ENCODE peak calls at places on chromosomes 13 and 19, in nine cellular contexts. One of them, this sample, is unnamed.

GRCh38 chr13:37716796-37717195 is 118.2 kb upstream of the POSTN start:
- DNase-seq in T-helper 9 cell: no peak
- DNase-seq in stimulated activated CD4-positive, alpha-beta T cell treated with anti-CD3 and anti-CD28 coated beads, Interleukin-4, amount 100 ng/mL, for 24 hours: no peak
- DNase-seq in NCI-H748 treated with DMSO at 0.1 percent for 48 hours: no peak
- DNase-seq in natural killer cell treated with Interleukin-12 subunit alpha and Interleukin-12 subunit beta and Interleukin-15 and Interleukin-18, amount 100 ng/mL, for 72 hours: no peak
- DNase-seq in cardiac fibroblast: peak; percentile 12
- DNase-seq in epithelial cell of prostate: no peak
- DNase-seq in activated T-cell treated with anti-CD3 and anti-CD28 coated beads, Interleukin-2, amount 50 U/mL, for 4 hours: no peak
- DNase-seq in neural crest cell: no peak
- DNase-seq in this sample: no peak

GRCh38 chr19:13561461-13561860 is 55.2 kb upstream of the CACNA1A start:
- DNase-seq in T-helper 9 cell: no peak
- DNase-seq in stimulated activated CD4-positive, alpha-beta T cell treated with anti-CD3 and anti-CD28 coated beads, Interleukin-4, amount 100 ng/mL, for 24 hours: no peak
- DNase-seq in NCI-H748 treated with DMSO at 0.1 percent for 48 hours: no peak
- DNase-seq in natural killer cell treated with Interleukin-12 subunit alpha and Interleukin-12 subunit beta and Interleukin-15 and Interleukin-18, amount 100 ng/mL, for 72 hours: no peak
- DNase-seq in cardiac fibroblast: no peak
- DNase-seq in epithelial cell of prostate: no peak
- DNase-seq in activated T-cell treated with anti-CD3 and anti-CD28 coated beads, Interleukin-2, amount 50 U/mL, for 4 hours: no peak
- DNase-seq in neural crest cell: no peak
- DNase-seq in this sample: no peak

GRCh38 chr19:32241957-32242710 is 103.3 kb upstream of the ZNF507 start:
- DNase-seq in T-helper 9 cell: no peak
- DNase-seq in stimulated activated CD4-positive, alpha-beta T cell treated with anti-CD3 and anti-CD28 coated beads, Interleukin-4, amount 100 ng/mL, for 24 hours: no peak
- DNase-seq in NCI-H748 treated with DMSO at 0.1 percent for 48 hours: no peak
- DNase-seq in natural killer cell treated with Interleukin-12 subunit alpha and Interleukin-12 subunit beta and Interleukin-15 and Interleukin-18, amount 100 ng/mL, for 72 hours: no peak
- DNase-seq in cardiac fibroblast: no peak
- DNase-seq in epithelial cell of prostate: no peak
- DNase-seq in activated T-cell treated with anti-CD3 and anti-CD28 coated beads, Interleukin-2, amount 50 U/mL, for 4 hours: no peak
- DNase-seq in neural crest cell: no peak
- DNase-seq in this sample: no peak

GRCh38 chr19:16143399-16144215 is at the start of gene HSH2D:
- DNase-seq in T-helper 9 cell: peak; percentile 66
- DNase-seq in stimulated activated CD4-positive, alpha-beta T cell treated with anti-CD3 and anti-CD28 coated beads, Interleukin-4, amount 100 ng/mL, for 24 hours: peak; percentile 73
- DNase-seq in NCI-H748 treated with DMSO at 0.1 percent for 48 hours: no peak
- DNase-seq in natural killer cell treated with Interleukin-12 subunit alpha and Interleukin-12 subunit beta and Interleukin-15 and Interleukin-18, amount 100 ng/mL, for 72 hours: peak; percentile 83
- DNase-seq in cardiac fibroblast: no peak
- DNase-seq in epithelial cell of prostate: peak; percentile 81
- DNase-seq in activated T-cell treated with anti-CD3 and anti-CD28 coated beads, Interleukin-2, amount 50 U/mL, for 4 hours: peak; percentile 71
- DNase-seq in neural crest cell: no peak
- DNase-seq in this sample: no peak

GRCh38 chr13:23610966-23611486 is 40.8 kb downstream of the TNFRSF19 start:
- DNase-seq in T-helper 9 cell: no peak
- DNase-seq in stimulated activated CD4-positive, alpha-beta T cell treated with anti-CD3 and anti-CD28 coated beads, Interleukin-4, amount 100 ng/mL, for 24 hours: no peak
- DNase-seq in NCI-H748 treated with DMSO at 0.1 percent for 48 hours: no peak
- DNase-seq in natural killer cell treated with Interleukin-12 subunit alpha and Interleukin-12 subunit beta and Interleukin-15 and Interleukin-18, amount 100 ng/mL, for 72 hours: no peak
- DNase-seq in cardiac fibroblast: peak; percentile 78
- DNase-seq in epithelial cell of prostate: no peak
- DNase-seq in activated T-cell treated with anti-CD3 and anti-CD28 coated beads, Interleukin-2, amount 50 U/mL, for 4 hours: no peak
- DNase-seq in neural crest cell: no peak
- DNase-seq in this sample: no peak

GRCh38 chr13:41955605-41956004 is 5.3 kb downstream of the VWA8 start:
- DNase-seq in T-helper 9 cell: no peak
- DNase-seq in stimulated activated CD4-positive, alpha-beta T cell treated with anti-CD3 and anti-CD28 coated beads, Interleukin-4, amount 100 ng/mL, for 24 hours: no peak
- DNase-seq in NCI-H748 treated with DMSO at 0.1 percent for 48 hours: no peak
- DNase-seq in natural killer cell treated with Interleukin-12 subunit alpha and Interleukin-12 subunit beta and Interleukin-15 and Interleukin-18, amount 100 ng/mL, for 72 hours: no peak
- DNase-seq in cardiac fibroblast: no peak
- DNase-seq in epithelial cell of prostate: no peak
- DNase-seq in activated T-cell treated with anti-CD3 and anti-CD28 coated beads, Interleukin-2, amount 50 U/mL, for 4 hours: no peak
- DNase-seq in neural crest cell: no peak
- DNase-seq in this sample: no peak

GRCh38 chr19:14661372-14661924 is 13.2 kb downstream of the ADGRE3 start:
- DNase-seq in T-helper 9 cell: no peak
- DNase-seq in stimulated activated CD4-positive, alpha-beta T cell treated with anti-CD3 and anti-CD28 coated beads, Interleukin-4, amount 100 ng/mL, for 24 hours: no peak
- DNase-seq in NCI-H748 treated with DMSO at 0.1 percent for 48 hours: no peak
- DNase-seq in natural killer cell treated with Interleukin-12 subunit alpha and Interleukin-12 subunit beta and Interleukin-15 and Interleukin-18, amount 100 ng/mL, for 72 hours: no peak
- DNase-seq in cardiac fibroblast: no peak
- DNase-seq in epithelial cell of prostate: no peak
- DNase-seq in activated T-cell treated with anti-CD3 and anti-CD28 coated beads, Interleukin-2, amount 50 U/mL, for 4 hours: no peak
- DNase-seq in neural crest cell: no peak
- DNase-seq in this sample: no peak

GRCh38 chr13:46866150-46866549 is 30.7 kb downstream of the HTR2A start:
- DNase-seq in T-helper 9 cell: no peak
- DNase-seq in stimulated activated CD4-positive, alpha-beta T cell treated with anti-CD3 and anti-CD28 coated beads, Interleukin-4, amount 100 ng/mL, for 24 hours: no peak
- DNase-seq in NCI-H748 treated with DMSO at 0.1 percent for 48 hours: no peak
- DNase-seq in natural killer cell treated with Interleukin-12 subunit alpha and Interleukin-12 subunit beta and Interleukin-15 and Interleukin-18, amount 100 ng/mL, for 72 hours: peak; percentile 61
- DNase-seq in cardiac fibroblast: peak; percentile 80
- DNase-seq in epithelial cell of prostate: peak; percentile 26
- DNase-seq in activated T-cell treated with anti-CD3 and anti-CD28 coated beads, Interleukin-2, amount 50 U/mL, for 4 hours: no peak
- DNase-seq in neural crest cell: peak; percentile 11
- DNase-seq in this sample: peak; percentile 2

GRCh38 chr19:50721441-50722137 is 1.6 kb upstream of the CLEC11A start:
- DNase-seq in T-helper 9 cell: no peak
- DNase-seq in stimulated activated CD4-positive, alpha-beta T cell treated with anti-CD3 and anti-CD28 coated beads, Interleukin-4, amount 100 ng/mL, for 24 hours: no peak
- DNase-seq in NCI-H748 treated with DMSO at 0.1 percent for 48 hours: no peak
- DNase-seq in natural killer cell treated with Interleukin-12 subunit alpha and Interleukin-12 subunit beta and Interleukin-15 and Interleukin-18, amount 100 ng/mL, for 72 hours: no peak
- DNase-seq in cardiac fibroblast: no peak
- DNase-seq in epithelial cell of prostate: no peak
- DNase-seq in activated T-cell treated with anti-CD3 and anti-CD28 coated beads, Interleukin-2, amount 50 U/mL, for 4 hours: no peak
- DNase-seq in neural crest cell: no peak
- DNase-seq in this sample: no peak

GRCh38 chr13:95643471-95643813 is 1.1 kb downstream of the DZIP1 start:
- DNase-seq in T-helper 9 cell: no peak
- DNase-seq in stimulated activated CD4-positive, alpha-beta T cell treated with anti-CD3 and anti-CD28 coated beads, Interleukin-4, amount 100 ng/mL, for 24 hours: no peak
- DNase-seq in NCI-H748 treated with DMSO at 0.1 percent for 48 hours: no peak
- DNase-seq in natural killer cell treated with Interleukin-12 subunit alpha and Interleukin-12 subunit beta and Interleukin-15 and Interleukin-18, amount 100 ng/mL, for 72 hours: no peak
- DNase-seq in cardiac fibroblast: peak; percentile 47
- DNase-seq in epithelial cell of prostate: no peak
- DNase-seq in activated T-cell treated with anti-CD3 and anti-CD28 coated beads, Interleukin-2, amount 50 U/mL, for 4 hours: no peak
- DNase-seq in neural crest cell: no peak
- DNase-seq in this sample: no peak

GRCh38 chr13:27972619-27972877 is 3.4 kb upstream of the CDX2 start:
- DNase-seq in T-helper 9 cell: no peak
- DNase-seq in stimulated activated CD4-positive, alpha-beta T cell treated with anti-CD3 and anti-CD28 coated beads, Interleukin-4, amount 100 ng/mL, for 24 hours: no peak
- DNase-seq in NCI-H748 treated with DMSO at 0.1 percent for 48 hours: no peak
- DNase-seq in natural killer cell treated with Interleukin-12 subunit alpha and Interleukin-12 subunit beta and Interleukin-15 and Interleukin-18, amount 100 ng/mL, for 72 hours: no peak
- DNase-seq in cardiac fibroblast: no peak
- DNase-seq in epithelial cell of prostate: no peak
- DNase-seq in activated T-cell treated with anti-CD3 and anti-CD28 coated beads, Interleukin-2, amount 50 U/mL, for 4 hours: no peak
- DNase-seq in neural crest cell: no peak
- DNase-seq in this sample: no peak

GRCh38 chr19:6478815-6479214 is 2.8 kb downstream of the DENND1C start:
- DNase-seq in T-helper 9 cell: no peak
- DNase-seq in stimulated activated CD4-positive, alpha-beta T cell treated with anti-CD3 and anti-CD28 coated beads, Interleukin-4, amount 100 ng/mL, for 24 hours: no peak
- DNase-seq in NCI-H748 treated with DMSO at 0.1 percent for 48 hours: no peak
- DNase-seq in natural killer cell treated with Interleukin-12 subunit alpha and Interleukin-12 subunit beta and Interleukin-15 and Interleukin-18, amount 100 ng/mL, for 72 hours: no peak
- DNase-seq in cardiac fibroblast: no peak
- DNase-seq in epithelial cell of prostate: no peak
- DNase-seq in activated T-cell treated with anti-CD3 and anti-CD28 coated beads, Interleukin-2, amount 50 U/mL, for 4 hours: no peak
- DNase-seq in neural crest cell: no peak
- DNase-seq in this sample: no peak

GRCh38 chr19:13865578-13866462 is 11.1 kb upstream of the NANOS3 start:
- DNase-seq in T-helper 9 cell: no peak
- DNase-seq in stimulated activated CD4-positive, alpha-beta T cell treated with anti-CD3 and anti-CD28 coated beads, Interleukin-4, amount 100 ng/mL, for 24 hours: no peak
- DNase-seq in NCI-H748 treated with DMSO at 0.1 percent for 48 hours: no peak
- DNase-seq in natural killer cell treated with Interleukin-12 subunit alpha and Interleukin-12 subunit beta and Interleukin-15 and Interleukin-18, amount 100 ng/mL, for 72 hours: no peak
- DNase-seq in cardiac fibroblast: no peak
- DNase-seq in epithelial cell of prostate: no peak
- DNase-seq in activated T-cell treated with anti-CD3 and anti-CD28 coated beads, Interleukin-2, amount 50 U/mL, for 4 hours: no peak
- DNase-seq in neural crest cell: no peak
- DNase-seq in this sample: no peak

GRCh38 chr19:719636-720377 is 11.1 kb downstream of the PALM start:
- DNase-seq in T-helper 9 cell: no peak
- DNase-seq in stimulated activated CD4-positive, alpha-beta T cell treated with anti-CD3 and anti-CD28 coated beads, Interleukin-4, amount 100 ng/mL, for 24 hours: no peak
- DNase-seq in NCI-H748 treated with DMSO at 0.1 percent for 48 hours: peak; percentile 20
- DNase-seq in natural killer cell treated with Interleukin-12 subunit alpha and Interleukin-12 subunit beta and Interleukin-15 and Interleukin-18, amount 100 ng/mL, for 72 hours: no peak
- DNase-seq in cardiac fibroblast: no peak
- DNase-seq in epithelial cell of prostate: no peak
- DNase-seq in activated T-cell treated with anti-CD3 and anti-CD28 coated beads, Interleukin-2, amount 50 U/mL, for 4 hours: no peak
- DNase-seq in neural crest cell: no peak
- DNase-seq in this sample: no peak

GRCh38 chr13:67048793-67049150 is 181.4 kb downstream of the PCDH9 start:
- DNase-seq in T-helper 9 cell: no peak
- DNase-seq in stimulated activated CD4-positive, alpha-beta T cell treated with anti-CD3 and anti-CD28 coated beads, Interleukin-4, amount 100 ng/mL, for 24 hours: no peak
- DNase-seq in NCI-H748 treated with DMSO at 0.1 percent for 48 hours: no peak
- DNase-seq in natural killer cell treated with Interleukin-12 subunit alpha and Interleukin-12 subunit beta and Interleukin-15 and Interleukin-18, amount 100 ng/mL, for 72 hours: no peak
- DNase-seq in cardiac fibroblast: peak; percentile 85
- DNase-seq in epithelial cell of prostate: no peak
- DNase-seq in activated T-cell treated with anti-CD3 and anti-CD28 coated beads, Interleukin-2, amount 50 U/mL, for 4 hours: no peak
- DNase-seq in neural crest cell: no peak
- DNase-seq in this sample: no peak

GRCh38 chr19:10452726-10453620 is 32.6 kb downstream of the PDE4A start:
- DNase-seq in T-helper 9 cell: no peak
- DNase-seq in stimulated activated CD4-positive, alpha-beta T cell treated with anti-CD3 and anti-CD28 coated beads, Interleukin-4, amount 100 ng/mL, for 24 hours: no peak
- DNase-seq in NCI-H748 treated with DMSO at 0.1 percent for 48 hours: no peak
- DNase-seq in natural killer cell treated with Interleukin-12 subunit alpha and Interleukin-12 subunit beta and Interleukin-15 and Interleukin-18, amount 100 ng/mL, for 72 hours: no peak
- DNase-seq in cardiac fibroblast: no peak
- DNase-seq in epithelial cell of prostate: no peak
- DNase-seq in activated T-cell treated with anti-CD3 and anti-CD28 coated beads, Interleukin-2, amount 50 U/mL, for 4 hours: no peak
- DNase-seq in neural crest cell: no peak
- DNase-seq in this sample: no peak

GRCh38 chr19:49875801-49876421 is 1.2 kb downstream of the AKT1S1 start:
- DNase-seq in T-helper 9 cell: no peak
- DNase-seq in stimulated activated CD4-positive, alpha-beta T cell treated with anti-CD3 and anti-CD28 coated beads, Interleukin-4, amount 100 ng/mL, for 24 hours: peak; percentile 65
- DNase-seq in NCI-H748 treated with DMSO at 0.1 percent for 48 hours: peak; percentile 25
- DNase-seq in natural killer cell treated with Interleukin-12 subunit alpha and Interleukin-12 subunit beta and Interleukin-15 and Interleukin-18, amount 100 ng/mL, for 72 hours: no peak
- DNase-seq in cardiac fibroblast: peak; percentile 60
- DNase-seq in epithelial cell of prostate: no peak
- DNase-seq in activated T-cell treated with anti-CD3 and anti-CD28 coated beads, Interleukin-2, amount 50 U/mL, for 4 hours: peak; percentile 54
- DNase-seq in neural crest cell: peak; percentile 56
- DNase-seq in this sample: no peak

GRCh38 chr13:92842145-92842544 is 384.5 kb upstream of the GPC6 start:
- DNase-seq in T-helper 9 cell: no peak
- DNase-seq in stimulated activated CD4-positive, alpha-beta T cell treated with anti-CD3 and anti-CD28 coated beads, Interleukin-4, amount 100 ng/mL, for 24 hours: no peak
- DNase-seq in NCI-H748 treated with DMSO at 0.1 percent for 48 hours: no peak
- DNase-seq in natural killer cell treated with Interleukin-12 subunit alpha and Interleukin-12 subunit beta and Interleukin-15 and Interleukin-18, amount 100 ng/mL, for 72 hours: no peak
- DNase-seq in cardiac fibroblast: peak; percentile 93
- DNase-seq in epithelial cell of prostate: no peak
- DNase-seq in activated T-cell treated with anti-CD3 and anti-CD28 coated beads, Interleukin-2, amount 50 U/mL, for 4 hours: no peak
- DNase-seq in neural crest cell: no peak
- DNase-seq in this sample: no peak

GRCh38 chr13:99505814-99506269 is 4.6 kb downstream of the TM9SF2 start:
- DNase-seq in T-helper 9 cell: no peak
- DNase-seq in stimulated activated CD4-positive, alpha-beta T cell treated with anti-CD3 and anti-CD28 coated beads, Interleukin-4, amount 100 ng/mL, for 24 hours: no peak
- DNase-seq in NCI-H748 treated with DMSO at 0.1 percent for 48 hours: no peak
- DNase-seq in natural killer cell treated with Interleukin-12 subunit alpha and Interleukin-12 subunit beta and Interleukin-15 and Interleukin-18, amount 100 ng/mL, for 72 hours: no peak
- DNase-seq in cardiac fibroblast: peak; percentile 24
- DNase-seq in epithelial cell of prostate: no peak
- DNase-seq in activated T-cell treated with anti-CD3 and anti-CD28 coated beads, Interleukin-2, amount 50 U/mL, for 4 hours: no peak
- DNase-seq in neural crest cell: no peak
- DNase-seq in this sample: no peak

GRCh38 chr13:40969169-40969901 is 49.8 kb downstream of the ELF1 start:
- DNase-seq in T-helper 9 cell: no peak
- DNase-seq in stimulated activated CD4-positive, alpha-beta T cell treated with anti-CD3 and anti-CD28 coated beads, Interleukin-4, amount 100 ng/mL, for 24 hours: peak; percentile 33
- DNase-seq in NCI-H748 treated with DMSO at 0.1 percent for 48 hours: no peak
- DNase-seq in natural killer cell treated with Interleukin-12 subunit alpha and Interleukin-12 subunit beta and Interleukin-15 and Interleukin-18, amount 100 ng/mL, for 72 hours: no peak
- DNase-seq in cardiac fibroblast: no peak
- DNase-seq in epithelial cell of prostate: no peak
- DNase-seq in activated T-cell treated with anti-CD3 and anti-CD28 coated beads, Interleukin-2, amount 50 U/mL, for 4 hours: no peak
- DNase-seq in neural crest cell: no peak
- DNase-seq in this sample: no peak

GRCh38 chr13:74006666-74007065 is 127.5 kb downstream of the KLF12 start:
- DNase-seq in T-helper 9 cell: no peak
- DNase-seq in stimulated activated CD4-positive, alpha-beta T cell treated with anti-CD3 and anti-CD28 coated beads, Interleukin-4, amount 100 ng/mL, for 24 hours: no peak
- DNase-seq in NCI-H748 treated with DMSO at 0.1 percent for 48 hours: no peak
- DNase-seq in natural killer cell treated with Interleukin-12 subunit alpha and Interleukin-12 subunit beta and Interleukin-15 and Interleukin-18, amount 100 ng/mL, for 72 hours: no peak
- DNase-seq in cardiac fibroblast: no peak
- DNase-seq in epithelial cell of prostate: peak; percentile 3
- DNase-seq in activated T-cell treated with anti-CD3 and anti-CD28 coated beads, Interleukin-2, amount 50 U/mL, for 4 hours: no peak
- DNase-seq in neural crest cell: no peak
- DNase-seq in this sample: peak; percentile 2

GRCh38 chr19:664913-665443 is 2.0 kb upstream of the RNF126 start:
- DNase-seq in T-helper 9 cell: peak; percentile 82
- DNase-seq in stimulated activated CD4-positive, alpha-beta T cell treated with anti-CD3 and anti-CD28 coated beads, Interleukin-4, amount 100 ng/mL, for 24 hours: peak; percentile 86
- DNase-seq in NCI-H748 treated with DMSO at 0.1 percent for 48 hours: peak; percentile 30
- DNase-seq in natural killer cell treated with Interleukin-12 subunit alpha and Interleukin-12 subunit beta and Interleukin-15 and Interleukin-18, amount 100 ng/mL, for 72 hours: no peak
- DNase-seq in cardiac fibroblast: peak; percentile 83
- DNase-seq in epithelial cell of prostate: no peak
- DNase-seq in activated T-cell treated with anti-CD3 and anti-CD28 coated beads, Interleukin-2, amount 50 U/mL, for 4 hours: peak; percentile 83
- DNase-seq in neural crest cell: peak; percentile 98
- DNase-seq in this sample: no peak

GRCh38 chr19:16200038-16200775 is 2.5 kb downstream of the AP1M1 start:
- DNase-seq in T-helper 9 cell: no peak
- DNase-seq in stimulated activated CD4-positive, alpha-beta T cell treated with anti-CD3 and anti-CD28 coated beads, Interleukin-4, amount 100 ng/mL, for 24 hours: no peak
- DNase-seq in NCI-H748 treated with DMSO at 0.1 percent for 48 hours: no peak
- DNase-seq in natural killer cell treated with Interleukin-12 subunit alpha and Interleukin-12 subunit beta and Interleukin-15 and Interleukin-18, amount 100 ng/mL, for 72 hours: no peak
- DNase-seq in cardiac fibroblast: peak; percentile 75
- DNase-seq in epithelial cell of prostate: no peak
- DNase-seq in activated T-cell treated with anti-CD3 and anti-CD28 coated beads, Interleukin-2, amount 50 U/mL, for 4 hours: no peak
- DNase-seq in neural crest cell: no peak
- DNase-seq in this sample: no peak

GRCh38 chr19:28196961-28197360 is 1016.0 kb downstream of the UQCRFS1 start:
- DNase-seq in T-helper 9 cell: no peak
- DNase-seq in stimulated activated CD4-positive, alpha-beta T cell treated with anti-CD3 and anti-CD28 coated beads, Interleukin-4, amount 100 ng/mL, for 24 hours: no peak
- DNase-seq in NCI-H748 treated with DMSO at 0.1 percent for 48 hours: no peak
- DNase-seq in natural killer cell treated with Interleukin-12 subunit alpha and Interleukin-12 subunit beta and Interleukin-15 and Interleukin-18, amount 100 ng/mL, for 72 hours: no peak
- DNase-seq in cardiac fibroblast: no peak
- DNase-seq in epithelial cell of prostate: no peak
- DNase-seq in activated T-cell treated with anti-CD3 and anti-CD28 coated beads, Interleukin-2, amount 50 U/mL, for 4 hours: no peak
- DNase-seq in neural crest cell: no peak
- DNase-seq in this sample: no peak

GRCh38 chr13:29943301-29944085 is 93.1 kb upstream of the UBL3 start:
- DNase-seq in T-helper 9 cell: no peak
- DNase-seq in stimulated activated CD4-positive, alpha-beta T cell treated with anti-CD3 and anti-CD28 coated beads, Interleukin-4, amount 100 ng/mL, for 24 hours: no peak
- DNase-seq in NCI-H748 treated with DMSO at 0.1 percent for 48 hours: no peak
- DNase-seq in natural killer cell treated with Interleukin-12 subunit alpha and Interleukin-12 subunit beta and Interleukin-15 and Interleukin-18, amount 100 ng/mL, for 72 hours: no peak
- DNase-seq in cardiac fibroblast: no peak
- DNase-seq in epithelial cell of prostate: no peak
- DNase-seq in activated T-cell treated with anti-CD3 and anti-CD28 coated beads, Interleukin-2, amount 50 U/mL, for 4 hours: no peak
- DNase-seq in neural crest cell: no peak
- DNase-seq in this sample: no peak

GRCh38 chr13:97878421-97879375 is 74.8 kb upstream of the IPO5 start:
- DNase-seq in T-helper 9 cell: no peak
- DNase-seq in stimulated activated CD4-positive, alpha-beta T cell treated with anti-CD3 and anti-CD28 coated beads, Interleukin-4, amount 100 ng/mL, for 24 hours: no peak
- DNase-seq in NCI-H748 treated with DMSO at 0.1 percent for 48 hours: no peak
- DNase-seq in natural killer cell treated with Interleukin-12 subunit alpha and Interleukin-12 subunit beta and Interleukin-15 and Interleukin-18, amount 100 ng/mL, for 72 hours: no peak
- DNase-seq in cardiac fibroblast: no peak
- DNase-seq in epithelial cell of prostate: no peak
- DNase-seq in activated T-cell treated with anti-CD3 and anti-CD28 coated beads, Interleukin-2, amount 50 U/mL, for 4 hours: no peak
- DNase-seq in neural crest cell: no peak
- DNase-seq in this sample: no peak